ENCODE peak calls at places on chromosomes 2 and 18, in ten cellular contexts. B, J, H, S, X, M, Z, A, L and D are unnamed samples.

GRCh38 chr2:174840436-174840835 is 76.2 kb upstream of the CHRNA1 start:
- DNase-seq in A (peak), S (no peak), B (peak), J (no peak), L (no peak), Z (no peak), M (no peak), X (peak), H (no peak), D (no peak)

GRCh38 chr2:26422947-26423629 is 21.4 kb downstream of the DRC1 start:
- DNase-seq in S (no peak), H (no peak), M (peak), X (no peak), L (no peak), Z (no peak), J (no peak), B (no peak), A (no peak), D (no peak)

GRCh38 chr2:174797792-174798276 is 33.6 kb upstream of the CHRNA1 start:
- DNase-seq in B (no peak), J (no peak), H (no peak), S (no peak), A (peak), X (no peak), L (no peak), Z (no peak), M (no peak), D (no peak)

GRCh38 chr2:199841409-199841808 is 9.6 kb downstream of the FTCDNL1 start:
- DNase-seq in L (peak), B (no peak), H (no peak), S (no peak), M (no peak), A (no peak), X (no peak), J (no peak), Z (no peak), D (no peak)

GRCh38 chr2:175631247-175631628 is 370.8 kb downstream of the LNPK start:
- DNase-seq in B (no peak), M (no peak), X (no peak), A (peak), L (peak), J (no peak), S (no peak), Z (no peak), H (peak), D (no peak)

GRCh38 chr2:119260636-119261497 is 37.2 kb downstream of the STEAP3 start:
- DNase-seq in A (no peak), H (no peak), Z (no peak), B (no peak), M (no peak), S (no peak), J (no peak), X (no peak), L (no peak), D (no peak)

GRCh38 chr2:174341995-174342571 is 7.3 kb downstream of the SP9 start:
- DNase-seq in H (no peak), Z (no peak), J (no peak), S (no peak), M (peak), A (no peak), X (no peak), B (no peak), L (no peak), D (no peak)

GRCh38 chr2:235554385-235554784 is 60.5 kb downstream of the AGAP1 start:
- DNase-seq in J (no peak), S (no peak), L (no peak), A (no peak), H (no peak), X (no peak), B (no peak), Z (no peak), M (no peak), D (no peak)

GRCh38 chr2:32360416-32360815 is 3.6 kb downstream of the BIRC6 start:
- DNase-seq in X (peak), M (no peak), H (no peak), J (no peak), S (no peak), B (no peak), Z (no peak), L (no peak), A (peak), D (no peak)

GRCh38 chr2:14123436-14124103 is 508.9 kb upstream of the LRATD1 start:
- DNase-seq in S (no peak), M (no peak), H (no peak), X (no peak), Z (no peak), J (no peak), L (peak), B (no peak), A (no peak), D (no peak)

GRCh38 chr2:210998334-210998733 is 441.9 kb downstream of the CPS1 start:
- DNase-seq in M (no peak), X (no peak), J (no peak), B (no peak), H (no peak), A (no peak), Z (no peak), S (no peak), L (no peak), D (no peak)

GRCh38 chr2:72917875-72918660 is 749 bp downstream of the EMX1 start:
- DNase-seq in A (no peak), M (peak), X (no peak), J (no peak), H (no peak), S (no peak), B (no peak), Z (peak), L (no peak), D (no peak)

GRCh38 chr2:113692698-113693428 is 63.6 kb downstream of the SLC35F5 start:
- DNase-seq in X (no peak), B (no peak), J (no peak), Z (no peak), M (no peak), A (no peak), H (no peak), S (no peak), L (no peak), D (no peak)

GRCh38 chr18:63079114-63079513 is 240.5 kb downstream of the BCL2 start:
- DNase-seq in A (no peak), H (no peak), B (no peak), X (no peak), J (no peak), Z (no peak), M (peak), L (no peak), S (no peak), D (no peak)

DNA sequence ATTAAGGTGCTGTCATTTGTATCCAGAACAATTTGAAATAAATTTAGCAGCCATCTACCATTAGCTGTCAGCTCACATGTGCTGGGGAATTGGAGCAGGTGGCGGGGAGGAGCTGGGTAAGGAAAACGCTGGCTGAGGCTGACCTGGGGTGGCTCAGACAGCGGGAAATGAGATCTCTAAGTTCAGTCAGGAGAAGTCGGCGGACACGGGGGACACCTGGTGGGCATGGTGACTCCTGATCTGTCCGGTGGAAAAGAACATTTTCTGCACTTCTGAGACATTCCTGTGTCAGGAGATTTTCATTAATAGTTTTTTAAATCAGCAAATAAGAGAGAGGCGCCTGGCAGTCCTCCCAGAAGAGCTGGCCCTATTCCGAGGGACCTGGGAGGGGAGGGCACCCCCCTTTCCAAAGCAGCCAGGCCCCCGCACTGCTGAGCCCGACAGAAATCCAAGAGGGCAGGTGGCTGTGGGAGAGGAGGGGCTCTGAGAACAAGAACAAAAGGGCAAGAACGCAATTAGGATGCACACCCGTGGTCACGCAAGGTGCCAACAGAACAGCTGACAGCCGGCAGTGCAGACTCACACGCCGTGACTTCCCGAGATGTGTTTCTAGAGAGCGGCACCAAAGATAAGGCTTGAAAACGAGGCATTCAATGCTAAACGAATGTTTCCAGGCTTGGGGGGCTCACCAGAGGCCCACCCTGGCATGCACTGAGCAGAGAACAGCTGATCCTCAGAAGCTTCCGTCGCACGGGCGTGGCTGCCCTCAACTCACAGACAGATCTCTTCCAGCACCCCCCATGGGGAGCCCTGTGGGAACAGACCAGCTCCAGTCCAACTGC is 26.4 kb downstream of the SLC66A2 start:
- DNase-seq in A (no peak), L (no peak), M (no peak), X (no peak), Z (peak), S (no peak), B (no peak), J (no peak), H (no peak), D (peak)
- TF ChIP-seq CTCF in A (no peak), L (no peak), M (no peak), X (no peak), Z (no peak), S (peak), B (no peak), J (no peak), H (no peak), D (peak)

GRCh38 chr2:168889635-168890005 is 610 bp downstream of the SPC25 start:
- DNase-seq in S (no peak), M (no peak), Z (no peak), J (no peak), A (no peak), X (no peak), B (no peak), L (no peak), H (peak), D (no peak)
- H3K4me3 ChIP-seq in S (peak), M (peak), Z (no peak), J (peak), A (peak), X (peak), B (peak), L (peak), H (peak), D (peak)

GRCh38 chr2:207767461-207768167 is 2.1 kb downstream of the FZD5 start:
- DNase-seq in J (peak), S (peak), X (no peak), H (peak), A (peak), B (no peak), Z (peak), M (peak), L (peak), D (no peak)
- TF ChIP-seq CTCF in J (peak), S (peak), X (peak), H (peak), A (peak), B (peak), Z (no peak), M (peak), L (peak), D (peak)

GRCh38 chr18:5894613-5895299 is 566 bp downstream of the TMEM200C start:
- DNase-seq in Z (peak), S (peak), L (no peak), M (peak), A (no peak), B (no peak), J (no peak), H (no peak), X (no peak), D (no peak)
- H3K4me3 ChIP-seq in Z (no peak), S (peak), L (no peak), M (peak), A (no peak), B (peak), J (peak), H (peak), X (no peak), D (peak)